ENCODE peak calls at places on chromosomes 11 and 22, in ten cellular contexts. M is body of pancreas; Z is IMR-90; N is OCI-LY7; V is activated naive CD4-positive, alpha-beta T cell; Y is EL; A is NCI-H1436; U is A549; J is CD4-positive, alpha-beta T cell; O is A172. W is an unnamed sample.

GRCh38 chr11:65305501-65306268 is 9.0 kb upstream of the CDC42EP2 start:
- DNase-seq in M (peak; percentile 78), Z (peak; percentile 90), N (no peak), V (no peak), Y (no peak), A (no peak), U (no peak), J (no peak), O (no peak), W (no peak)

GRCh38 chr11:125916683-125917337 is 12.5 kb downstream of the DDX25 start:
- DNase-seq in M (no peak), Z (no peak), N (no peak), V (no peak), Y (no peak), A (no peak), U (no peak), J (no peak), O (no peak), W (no peak)

GRCh38 chr11:83684071-83684470 is 397.9 kb upstream of the CCDC90B start:
- DNase-seq in M (no peak), Z (no peak), N (no peak), V (no peak), Y (no peak), A (no peak), U (no peak), J (no peak), O (no peak), W (no peak)

GRCh38 chr22:30636226-30637077 is 871 bp downstream of the SLC35E4 start:
- DNase-seq in M (peak; percentile 45), Z (no peak), N (peak; percentile 61), V (peak; percentile 7), Y (peak; percentile 29), A (no peak), U (no peak), J (no peak), O (no peak), W (peak; percentile 28)

GRCh38 chr11:75351541-75352416 is at the start of gene ARRB1:
- DNase-seq in M (peak; percentile 74), Z (no peak), N (no peak), V (peak; percentile 51), Y (no peak), A (peak; percentile 22), U (peak; percentile 70), J (peak; percentile 38), O (no peak), W (peak; percentile 58)

GRCh38 chr11:94800394-94800793 is 32.2 kb downstream of the AMOTL1 start:
- DNase-seq in M (peak; percentile 55), Z (no peak), N (no peak), V (no peak), Y (no peak), A (no peak), U (no peak), J (no peak), O (no peak), W (no peak)

GRCh38 chr11:33454264-33454663 is 197.1 kb downstream of the HIPK3 start:
- DNase-seq in M (no peak), Z (no peak), N (no peak), V (no peak), Y (no peak), A (no peak), U (no peak), J (no peak), O (no peak), W (no peak)

GRCh38 chr11:1406571-1407485 is 17.1 kb downstream of the BRSK2 start:
- DNase-seq in M (no peak), Z (no peak), N (no peak), V (no peak), Y (no peak), A (no peak), U (no peak), J (no peak), O (no peak), W (no peak)

GRCh38 chr22:30555282-30556210 is 9.0 kb upstream of the SEC14L6 start:
- DNase-seq in M (no peak), Z (no peak), N (no peak), V (no peak), Y (no peak), A (no peak), U (no peak), J (no peak), O (no peak), W (no peak)

GRCh38 chr11:44138286-44138685 is 42.8 kb downstream of the EXT2 start:
- DNase-seq in M (no peak), Z (peak; percentile 39), N (no peak), V (no peak), Y (peak; percentile 40), A (no peak), U (no peak), J (no peak), O (no peak), W (no peak)